ENCODE peak calls at places on chromosomes 16 and 17, in nine cellular contexts. O, W, T, M, F, E, B, U and K are unnamed samples.

GRCh38 chr17:42748906-42749798 is 4.3 kb upstream of the EZH1 start:
- DNase-seq in O (no peak), W (no peak), T (no peak), M (peak; percentile 35), F (no peak), E (no peak), B (no peak), U (no peak), K (no peak)

GRCh38 chr17:45782889-45783592 is 1.1 kb upstream of the CRHR1 start:
- DNase-seq in O (no peak), W (peak; percentile 73), T (no peak), M (peak; percentile 35), F (no peak), E (peak; percentile 17), B (peak; percentile 88), U (peak; percentile 50), K (no peak)

GRCh38 chr16:471353-472198 is 46.1 kb downstream of the RAB11FIP3 start:
- DNase-seq in O (peak; percentile 14), W (peak; percentile 53), T (no peak), M (no peak), F (no peak), E (no peak), B (peak; percentile 70), U (no peak), K (peak; percentile 67)

GRCh38 chr17:43332211-43332610 is 66.6 kb upstream of the ARL4D start:
- DNase-seq in O (no peak), W (no peak), T (no peak), M (no peak), F (no peak), E (no peak), B (no peak), U (no peak), K (no peak)

GRCh38 chr16:65532218-65532617 is 410.4 kb upstream of the CDH11 start:
- DNase-seq in O (no peak), W (no peak), T (no peak), M (no peak), F (no peak), E (no peak), B (no peak), U (no peak), K (no peak)

GRCh38 chr17:32471652-32472051 is 15.1 kb upstream of the CDK5R1 start:
- DNase-seq in O (no peak), W (no peak), T (no peak), M (no peak), F (no peak), E (no peak), B (no peak), U (no peak), K (no peak)

GRCh38 chr16:3013998-3014690 is 1.4 kb downstream of the CLDN9 start:
- DNase-seq in O (no peak), W (no peak), T (no peak), M (no peak), F (no peak), E (no peak), B (no peak), U (no peak), K (no peak)

GRCh38 chr16:1929105-1929504 is 10.9 kb upstream of the HS3ST6 start:
- DNase-seq in O (no peak), W (no peak), T (no peak), M (no peak), F (no peak), E (no peak), B (no peak), U (peak; percentile 57), K (no peak)

GRCh38 chr17:40480501-40481003 is 20.9 kb downstream of the TNS4 start:
- DNase-seq in O (no peak), W (no peak), T (peak; percentile 84), M (no peak), F (no peak), E (no peak), B (no peak), U (peak; percentile 47), K (peak; percentile 67)

GRCh38 chr16:71537643-71538042 is 11.4 kb downstream of the CHST4 start:
- DNase-seq in O (peak; percentile 29), W (peak; percentile 5), T (peak; percentile 56), M (no peak), F (no peak), E (no peak), B (peak; percentile 52), U (peak; percentile 66), K (peak; percentile 79)

GRCh38 chr17:5373112-5373511 is 46.4 kb downstream of the NUP88 start:
- DNase-seq in O (no peak), W (no peak), T (no peak), M (no peak), F (no peak), E (no peak), B (no peak), U (peak; percentile 39), K (peak; percentile 36)

GRCh38 chr16:14302031-14302398 is 230.9 kb downstream of the MRTFB start:
- DNase-seq in O (no peak), W (no peak), T (peak; percentile 66), M (peak; percentile 76), F (peak; percentile 80), E (peak; percentile 45), B (peak; percentile 61), U (peak; percentile 96), K (peak; percentile 79)

GRCh38 chr17:75891605-75892555 is 4.9 kb downstream of the TRIM65 start:
- DNase-seq in O (no peak), W (no peak), T (no peak), M (no peak), F (no peak), E (no peak), B (no peak), U (no peak), K (no peak)

GRCh38 chr17:75888484-75888883 is 8.3 kb downstream of the TRIM65 start:
- DNase-seq in O (no peak), W (no peak), T (no peak), M (no peak), F (no peak), E (no peak), B (no peak), U (no peak), K (no peak)

GRCh38 chr17:75892556-75893224 is 4.1 kb downstream of the TRIM65 start:
- DNase-seq in O (no peak), W (no peak), T (no peak), M (no peak), F (no peak), E (no peak), B (no peak), U (no peak), K (no peak)

GRCh38 chr17:75891022-75891604 is 5.6 kb downstream of the TRIM65 start:
- DNase-seq in O (no peak), W (no peak), T (no peak), M (no peak), F (no peak), E (no peak), B (no peak), U (no peak), K (no peak)

DNA sequence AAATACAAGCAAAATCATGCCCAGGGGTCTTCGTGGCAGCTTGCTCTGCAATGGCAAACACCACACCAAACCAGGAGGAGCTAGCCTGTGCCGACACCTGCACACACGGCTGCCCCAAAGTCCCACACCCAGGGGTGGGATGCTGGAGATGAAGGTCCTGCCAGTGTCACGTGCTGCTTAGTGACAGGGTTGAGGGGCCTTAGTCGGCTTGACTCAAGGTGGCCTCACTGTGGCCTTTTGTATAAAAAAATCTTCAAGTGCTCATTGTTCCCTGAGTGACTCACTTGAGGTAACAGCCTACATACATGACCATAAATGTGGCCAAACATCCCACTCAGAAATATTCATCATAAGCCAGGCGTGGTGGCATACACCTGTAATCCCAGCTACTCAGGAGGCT is 7.3 kb downstream of the TRIM65 start:
- DNase-seq in O (no peak), W (no peak), T (no peak), M (no peak), F (no peak), E (no peak), B (no peak), U (no peak), K (no peak)
- TF ChIP-seq CTCF in O (no peak), W (no peak), T (no peak), M (no peak), F (no peak), E (no peak), B (no peak), U (no peak), K (no peak)

DNA sequence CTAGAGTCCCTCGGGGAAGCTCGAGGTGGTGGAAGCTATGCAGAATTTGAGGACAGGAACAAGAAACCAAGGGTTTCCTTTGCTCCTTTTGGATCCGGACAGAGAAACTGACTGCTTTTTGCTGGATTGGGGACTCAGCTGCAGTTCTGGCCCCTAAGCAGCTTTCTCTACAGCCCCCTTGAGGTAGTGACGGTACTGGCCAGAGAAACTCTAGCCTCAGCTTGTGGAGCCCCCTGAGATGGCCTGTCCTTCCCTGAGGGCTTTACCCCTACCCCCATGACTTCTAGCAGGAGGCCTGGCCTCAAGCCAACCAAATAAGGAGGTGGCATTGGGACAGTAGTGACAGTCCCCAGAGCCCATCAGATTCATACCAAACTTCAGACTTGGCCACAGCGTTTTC is 118.1 kb downstream of the IRX5 start:
- DNase-seq in O (no peak), W (no peak), T (no peak), M (no peak), F (no peak), E (no peak), B (no peak), U (no peak), K (no peak)
- TF ChIP-seq CTCF in O (no peak), W (no peak), T (no peak), M (no peak), F (no peak), E (no peak), B (peak; percentile 7), U (no peak), K (no peak)

GRCh38 chr16:17364319-17365210 is 106.2 kb downstream of the XYLT1 start:
- DNase-seq in O (peak; percentile 53), W (no peak), T (peak; percentile 85), M (no peak), F (no peak), E (peak; percentile 71), B (no peak), U (no peak), K (no peak)

GRCh38 chr16:17365591-17366298 is 105.0 kb downstream of the XYLT1 start:
- DNase-seq in O (no peak), W (no peak), T (no peak), M (no peak), F (no peak), E (no peak), B (no peak), U (no peak), K (no peak)

GRCh38 chr16:17366299-17366961 is 104.3 kb downstream of the XYLT1 start:
- DNase-seq in O (no peak), W (no peak), T (no peak), M (no peak), F (no peak), E (no peak), B (no peak), U (no peak), K (no peak)

GRCh38 chr16:17367034-17367433 is 103.7 kb downstream of the XYLT1 start:
- DNase-seq in O (no peak), W (no peak), T (no peak), M (no peak), F (no peak), E (no peak), B (no peak), U (peak; percentile 32), K (no peak)

GRCh38 chr16:17365211-17365541 is 105.6 kb downstream of the XYLT1 start:
- DNase-seq in O (no peak), W (no peak), T (no peak), M (no peak), F (no peak), E (no peak), B (no peak), U (no peak), K (no peak)
- TF ChIP-seq CTCF in O (no peak), W (no peak), T (no peak), M (no peak), F (no peak), E (no peak), B (no peak), U (no peak), K (no peak)

GRCh38 chr17:80773243-80773991 is 218.2 kb upstream of the CHMP6 start:
- DNase-seq in O (peak; percentile 35), W (no peak), T (no peak), M (peak; percentile 72), F (no peak), E (peak; percentile 47), B (no peak), U (no peak), K (no peak)
- TF ChIP-seq CTCF in O (no peak), W (no peak), T (no peak), M (no peak), F (no peak), E (no peak), B (no peak), U (no peak), K (no peak)